ENCODE peak calls at places on chromosome 3, in eight cellular contexts. I, L, N, R, W, Z, Q and F are unnamed samples.

GRCh38 chr3:132268956-132269355 is 48.3 kb upstream of the ACP3 start:
- DNase-seq in N (peak), Z (no peak), R (no peak), Q (peak), W (no peak), L (no peak), I (no peak), F (no peak)

GRCh38 chr3:16112910-16113504 is 61.5 kb upstream of the GALNT15 start:
- DNase-seq in Q (peak), R (no peak), L (no peak), N (no peak), Z (no peak), I (no peak), W (peak), F (no peak)

GRCh38 chr3:125334675-125335560 is 40.2 kb downstream of the ZNF148 start:
- DNase-seq in R (no peak), I (no peak), L (no peak), Q (no peak), Z (no peak), N (no peak), W (no peak), F (no peak)

GRCh38 chr3:18988619-18989229 is 159.6 kb upstream of the KCNH8 start:
- DNase-seq in I (no peak), R (no peak), L (no peak), N (no peak), W (no peak), Q (peak), Z (no peak), F (no peak)

GRCh38 chr3:118578559-118578958 is 456.1 kb downstream of the IGSF11 start:
- DNase-seq in L (no peak), I (no peak), Z (no peak), W (no peak), Q (no peak), N (no peak), R (no peak), F (no peak)

GRCh38 chr3:182148360-182148759 is 436.6 kb downstream of the SOX2 start:
- DNase-seq in I (no peak), L (no peak), N (no peak), Z (no peak), R (no peak), W (no peak), Q (no peak), F (no peak)

GRCh38 chr3:54445630-54446029 is 323.3 kb downstream of the CACNA2D3 start:
- DNase-seq in N (no peak), R (no peak), Q (no peak), I (no peak), L (no peak), Z (no peak), W (no peak), F (no peak)

GRCh38 chr3:50442940-50443579 is 60.4 kb downstream of the CACNA2D2 start:
- DNase-seq in Q (no peak), Z (no peak), R (no peak), L (no peak), N (no peak), I (no peak), W (no peak), F (no peak)

GRCh38 chr3:133301731-133302130 is 98.1 kb upstream of the BFSP2 start:
- DNase-seq in Z (no peak), W (peak), Q (no peak), L (no peak), I (no peak), N (no peak), R (no peak), F (no peak)

GRCh38 chr3:44509393-44509921 is 32.0 kb upstream of the ZNF445 start:
- DNase-seq in R (no peak), Z (no peak), W (no peak), I (no peak), Q (peak), L (no peak), N (no peak), F (no peak)

GRCh38 chr3:100703865-100704264 is 5.4 kb upstream of the TFG start:
- DNase-seq in N (no peak), L (no peak), Q (no peak), I (no peak), W (no peak), Z (no peak), R (no peak), F (no peak)

GRCh38 chr3:157574580-157574979 is 71.4 kb upstream of the VEPH1 start:
- DNase-seq in Z (no peak), L (no peak), Q (no peak), I (no peak), R (no peak), N (no peak), W (no peak), F (no peak)

GRCh38 chr3:122776675-122777074 is 17.0 kb downstream of the HSPBAP1 start:
- DNase-seq in W (no peak), Z (no peak), Q (no peak), N (no peak), L (no peak), I (no peak), R (no peak), F (no peak)

GRCh38 chr3:126550488-126551051 is 8.2 kb downstream of the C3orf22 start:
- DNase-seq in N (no peak), I (no peak), Z (no peak), L (peak), W (no peak), R (peak), Q (no peak), F (no peak)

GRCh38 chr3:132344666-132345280 is 27.6 kb downstream of the ACP3 start:
- DNase-seq in I (no peak), Q (peak), Z (no peak), R (no peak), L (no peak), N (no peak), W (no peak), F (no peak)

GRCh38 chr3:12508316-12508715 is 24.0 kb downstream of the TSEN2 start:
- DNase-seq in W (peak), I (no peak), Q (peak), N (peak), L (peak), Z (no peak), R (no peak), F (peak)

GRCh38 chr3:196712514-196713413 is 587 bp downstream of the PIGX start:
- DNase-seq in R (peak), N (peak), Q (peak), Z (peak), W (peak), I (peak), L (peak), F (no peak)

GRCh38 chr3:45958333-45958791 is 15.1 kb downstream of the CXCR6 start:
- DNase-seq in R (no peak), Q (peak), N (no peak), Z (no peak), W (no peak), I (no peak), L (no peak), F (no peak)

GRCh38 chr3:10740954-10741353 is 75.1 kb upstream of the SLC6A11 start:
- DNase-seq in Q (no peak), N (no peak), R (no peak), L (peak), Z (no peak), W (no peak), I (no peak), F (no peak)

GRCh38 chr3:169591983-169592644 is 71.4 kb downstream of the MECOM start:
- DNase-seq in N (no peak), W (no peak), Q (no peak), R (no peak), Z (no peak), I (no peak), L (no peak), F (no peak)

GRCh38 chr3:22980346-22980745 is 222.8 kb upstream of the UBE2E2 start:
- DNase-seq in L (no peak), R (no peak), W (peak), Z (no peak), N (no peak), Q (no peak), I (no peak), F (no peak)

GRCh38 chr3:54756330-54756731 is 171.5 kb downstream of the LRTM1 start:
- DNase-seq in Q (peak), Z (no peak), L (no peak), W (peak), R (no peak), I (no peak), N (peak), F (peak)

GRCh38 chr3:188217011-188217463 is 63.1 kb downstream of the LPP start:
- DNase-seq in Z (no peak), R (no peak), W (no peak), L (no peak), Q (no peak), N (no peak), I (peak), F (no peak)

GRCh38 chr3:15460891-15461524 is 33.6 kb downstream of the EAF1 start:
- DNase-seq in I (no peak), N (no peak), L (no peak), Q (no peak), W (no peak), R (no peak), Z (no peak), F (no peak)

GRCh38 chr3:121998588-121999473 is 23.2 kb downstream of the ILDR1 start:
- DNase-seq in W (no peak), R (no peak), N (no peak), Z (no peak), Q (no peak), I (no peak), L (no peak), F (no peak)

GRCh38 chr3:139629033-139629432 is 48.7 kb downstream of the NMNAT3 start:
- DNase-seq in Z (no peak), Q (peak), I (no peak), R (no peak), N (no peak), L (no peak), W (peak), F (no peak)

GRCh38 chr3:189833996-189834395 is 202.8 kb downstream of the TP63 start:
- DNase-seq in Q (no peak), Z (no peak), N (no peak), W (no peak), R (no peak), L (no peak), I (no peak), F (no peak)

GRCh38 chr3:86788371-86788770 is 202.6 kb downstream of the VGLL3 start:
- DNase-seq in W (peak), L (no peak), R (no peak), I (no peak), Q (peak), Z (no peak), N (no peak), F (no peak)

GRCh38 chr3:101070260-101071121 is 77.3 kb upstream of the ABI3BP start:
- DNase-seq in R (peak), I (peak), L (no peak), Q (peak), W (peak), Z (peak), N (no peak), F (no peak)

DNA sequence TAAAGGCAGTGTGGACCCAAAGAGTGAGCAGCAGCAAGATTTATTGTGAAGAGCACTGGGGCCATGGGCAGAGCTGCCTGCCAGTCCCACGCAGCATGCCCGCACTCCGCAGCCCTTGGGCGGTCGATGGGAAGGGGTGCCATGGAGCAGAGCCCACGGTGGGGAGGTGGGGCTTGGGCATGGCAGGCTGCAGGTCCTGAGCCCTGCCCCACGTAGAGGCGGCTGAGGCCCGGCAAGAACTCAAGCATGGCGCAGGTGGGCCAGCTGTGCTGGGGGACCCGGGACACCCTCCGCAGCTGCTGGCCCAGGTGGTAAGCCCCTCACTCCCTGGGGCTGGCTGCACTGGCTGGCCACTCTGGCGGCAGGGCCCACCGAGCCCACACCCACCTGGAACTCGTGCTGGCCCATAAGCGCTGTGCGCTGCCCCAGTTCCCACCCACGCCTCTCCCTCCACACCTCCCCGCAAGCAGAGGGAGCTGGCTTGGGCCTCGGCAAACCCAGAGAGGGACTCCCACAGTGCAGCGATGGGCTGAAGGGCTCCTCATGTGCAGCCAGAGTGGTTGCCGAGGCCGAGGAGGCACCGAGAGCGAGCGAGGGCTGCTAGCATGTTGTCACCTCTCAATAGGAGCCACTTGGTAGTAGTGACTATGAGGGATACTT is 1218.8 kb upstream of the EPHA6 start:
- DNase-seq in W (no peak), L (no peak), I (no peak), Z (no peak), R (no peak), N (no peak), Q (no peak), F (no peak)
- TF ChIP-seq CTCF in W (no peak), L (no peak), I (no peak), Z (no peak), R (no peak), N (no peak), Q (no peak), F (no peak)

DNA sequence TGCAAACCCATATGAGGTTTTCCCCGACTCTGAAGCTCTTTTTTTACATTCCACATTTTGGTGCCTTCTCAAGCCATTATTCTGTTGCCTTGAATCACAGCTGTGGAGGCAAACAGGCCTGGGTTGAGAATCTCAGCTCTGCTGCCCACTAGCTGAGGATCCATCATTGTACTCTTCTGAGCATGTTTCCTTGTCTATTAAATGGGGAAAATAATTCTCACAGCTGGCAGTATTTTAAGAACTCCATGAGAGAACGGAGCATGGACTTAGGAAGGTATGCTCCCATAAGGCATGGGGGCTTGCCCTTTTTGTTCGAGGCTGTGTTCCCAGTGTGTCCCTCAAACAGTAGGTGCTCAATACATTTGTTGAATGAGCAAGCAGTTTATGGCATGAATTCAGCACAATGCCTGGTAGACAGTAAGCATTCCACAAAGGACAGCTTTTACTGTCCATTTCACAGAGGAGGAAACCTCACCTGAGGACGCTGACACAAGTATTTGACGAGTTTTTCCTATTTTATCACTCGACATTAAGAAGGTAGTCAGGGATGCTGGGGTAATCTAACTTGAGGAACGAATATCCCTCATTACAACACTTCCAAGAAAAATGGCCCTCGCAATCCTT is 2.2 kb upstream of the PTPRG start:
- DNase-seq in L (no peak), Q (peak), I (no peak), N (no peak), W (no peak), Z (no peak), R (no peak), F (no peak)
- H3K4me3 ChIP-seq in L (peak), Q (no peak), I (no peak), N (no peak), W (no peak), Z (no peak), R (no peak), F (no peak)

GRCh38 chr3:14425574-14426304 is 23.3 kb downstream of the SLC6A6 start:
- DNase-seq in N (no peak), I (no peak), W (no peak), Q (no peak), L (no peak), Z (no peak), R (no peak), F (no peak)
- TF ChIP-seq CTCF in N (peak), I (no peak), W (no peak), Q (no peak), L (no peak), Z (no peak), R (no peak), F (no peak)

GRCh38 chr3:120678984-120679383 is 3.1 kb downstream of the HGD start:
- DNase-seq in N (no peak), Q (no peak), Z (no peak), I (no peak), R (peak), L (no peak), W (no peak), F (no peak)
- H3K4me3 ChIP-seq in N (no peak), Q (no peak), Z (no peak), I (no peak), R (no peak), L (peak), W (no peak), F (no peak)

DNA sequence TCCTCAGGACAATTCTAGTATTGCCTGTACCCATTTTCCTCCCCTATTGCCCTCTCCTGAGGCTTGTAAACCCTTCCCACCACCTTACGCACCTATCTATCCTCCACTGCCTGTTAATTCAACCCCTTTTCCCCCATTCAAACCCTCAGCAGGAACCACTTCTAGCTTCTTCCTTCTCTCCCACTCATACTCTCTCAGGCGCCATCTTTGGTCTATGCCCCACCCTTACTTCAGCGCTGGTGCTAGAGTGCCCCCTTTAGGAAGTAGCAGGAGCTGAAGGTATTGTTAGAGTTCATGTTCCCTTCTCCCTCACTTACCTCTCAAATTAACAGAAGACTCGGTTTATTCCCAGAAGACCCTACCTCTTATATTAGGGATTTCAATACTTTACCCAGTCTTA is 121.8 kb upstream of the NLGN1 start:
- DNase-seq in I (no peak), Q (no peak), R (no peak), W (no peak), Z (no peak), N (no peak), L (no peak), F (no peak)
- TF ChIP-seq CTCF in I (no peak), Q (no peak), R (no peak), W (no peak), Z (no peak), N (no peak), L (no peak), F (no peak)

GRCh38 chr3:24318668-24319287 is 175.9 kb downstream of the THRB start:
- DNase-seq in I (no peak), Q (peak), Z (no peak), W (peak), N (no peak), R (no peak), L (no peak), F (no peak)
- H3K4me3 ChIP-seq in I (no peak), Q (no peak), Z (no peak), W (no peak), N (no peak), R (no peak), L (no peak), F (no peak)

GRCh38 chr3:112813723-112814171 is 32.9 kb downstream of the CD200R1L start:
- DNase-seq in L (no peak), Z (no peak), R (no peak), W (no peak), Q (peak), N (no peak), I (peak), F (peak)
- TF ChIP-seq CTCF in L (no peak), Z (no peak), R (no peak), W (no peak), Q (no peak), N (no peak), I (no peak), F (no peak)

GRCh38 chr3:178826437-178827010 is 245.1 kb downstream of the ZMAT3 start:
- DNase-seq in W (no peak), Z (no peak), Q (no peak), R (no peak), N (no peak), L (no peak), I (no peak), F (no peak)
- H3K4me3 ChIP-seq in W (no peak), Z (no peak), Q (no peak), R (no peak), N (no peak), L (no peak), I (no peak), F (no peak)

GRCh38 chr3:7285502-7285901 is 424.6 kb downstream of the GRM7 start:
- DNase-seq in Q (peak), Z (no peak), N (no peak), R (no peak), W (no peak), L (no peak), I (no peak), F (no peak)
- TF ChIP-seq CTCF in Q (no peak), Z (peak), N (no peak), R (no peak), W (no peak), L (no peak), I (no peak), F (no peak)